ENCODE peak calls at places on chromosomes 3 and 15, in four cellular contexts. L is NCI-H510A treated with DMSO at 0.1 percent for 48 hours; C is SJSA1; R is CD4-positive, alpha-beta T cell. T is an unnamed sample.

GRCh38 chr15:43516185-43516584 is 1.2 kb upstream of the MAP1A start:
- DNase-seq in L (no peak), C (peak; percentile 59), R (no peak), T (no peak)

GRCh38 chr3:44893097-44893496 is 18.7 kb downstream of the TGM4 start:
- DNase-seq in L (no peak), C (no peak), R (no peak), T (peak; percentile 43)

GRCh38 chr3:139520028-139520737 is 19.4 kb downstream of the RBP1 start:
- DNase-seq in L (no peak), C (peak; percentile 39), R (no peak), T (no peak)

GRCh38 chr3:14890470-14890869 is 56.9 kb upstream of the NR2C2 start:
- DNase-seq in L (no peak), C (no peak), R (no peak), T (no peak)

GRCh38 chr3:109597438-109597837 is 260.1 kb upstream of the DPPA4 start:
- DNase-seq in L (no peak), C (no peak), R (no peak), T (no peak)

GRCh38 chr3:48695113-48695753 is 9.5 kb upstream of the NCKIPSD start:
- DNase-seq in L (no peak), C (peak; percentile 87), R (no peak), T (no peak)

GRCh38 chr15:90266485-90266884 is 1.0 kb downstream of the NGRN start:
- DNase-seq in L (no peak), C (no peak), R (no peak), T (no peak)

GRCh38 chr15:38682861-38683260 is 118.2 kb upstream of the RASGRP1 start:
- DNase-seq in L (no peak), C (no peak), R (no peak), T (no peak)

GRCh38 chr3:27728195-27729087 is 6.3 kb upstream of the EOMES start:
- DNase-seq in L (peak; percentile 30), C (no peak), R (no peak), T (no peak)

GRCh38 chr15:78035861-78036476 is 41.5 kb downstream of the TBC1D2B start:
- DNase-seq in L (no peak), C (no peak), R (no peak), T (no peak)

GRCh38 chr15:79206940-79207339 is 75.6 kb upstream of the ANKRD34C start:
- DNase-seq in L (no peak), C (no peak), R (no peak), T (no peak)

GRCh38 chr3:183542355-183542754 is 13.2 kb downstream of the KLHL6 start:
- DNase-seq in L (no peak), C (no peak), R (no peak), T (no peak)

GRCh38 chr3:38038447-38038911 is 529 bp upstream of the DLEC1 start:
- DNase-seq in L (no peak), C (no peak), R (no peak), T (no peak)

GRCh38 chr3:48088056-48088748 is 72.0 kb upstream of the MAP4 start:
- DNase-seq in L (no peak), C (no peak), R (no peak), T (no peak)

GRCh38 chr15:22263738-22264137 is 183.4 kb downstream of the OR4M2 start:
- DNase-seq in L (no peak), C (no peak), R (no peak), T (no peak)

GRCh38 chr3:150183619-150184425 is 213.1 kb upstream of the PFN2 start:
- DNase-seq in L (peak; percentile 71), C (peak; percentile 74), R (peak; percentile 19), T (peak; percentile 46)

GRCh38 chr3:181735921-181736320 is 24.2 kb downstream of the SOX2 start:
- DNase-seq in L (peak; percentile 56), C (no peak), R (no peak), T (no peak)

GRCh38 chr15:79171320-79172031 is 80.9 kb upstream of the RASGRF1 start:
- DNase-seq in L (no peak), C (peak; percentile 20), R (no peak), T (no peak)

GRCh38 chr3:131694351-131694750 is 191.6 kb upstream of the MRPL3 start:
- DNase-seq in L (no peak), C (peak; percentile 44), R (no peak), T (no peak)

GRCh38 chr3:44446929-44447328 is 30.5 kb downstream of the ZNF445 start:
- DNase-seq in L (no peak), C (no peak), R (no peak), T (no peak)

GRCh38 chr3:170656293-170656692 is 70.4 kb upstream of the SLC7A14 start:
- DNase-seq in L (no peak), C (no peak), R (no peak), T (no peak)

GRCh38 chr3:177676947-177677587 is 479.8 kb upstream of the TBL1XR1 start:
- DNase-seq in L (no peak), C (no peak), R (no peak), T (no peak)

GRCh38 chr15:74651251-74651741 is 35.7 kb downstream of the CLK3 start:
- DNase-seq in L (peak; percentile 61), C (no peak), R (no peak), T (no peak)

T was measured in AG04450.